ENCODE peak calls at places on chromosomes 12 and 14, in nine cellular contexts. Q, N, P, D, O, Y, J, U and C are unnamed samples.

GRCh38 chr12:100359822-100360221 is 2.9 kb downstream of the SLC17A8 start:
- DNase-seq in Y (no peak), D (no peak), Q (no peak), J (no peak), U (no peak), P (no peak), O (no peak), N (no peak), C (peak)

GRCh38 chr14:52473557-52473956 is 78.7 kb downstream of the TXNDC16 start:
- DNase-seq in U (no peak), J (peak), Y (no peak), N (peak), P (no peak), D (peak), O (no peak), Q (no peak), C (peak)

GRCh38 chr14:63027719-63028118 is 17.5 kb downstream of the KCNH5 start:
- DNase-seq in U (no peak), D (no peak), O (no peak), Y (no peak), P (no peak), N (no peak), Q (no peak), J (no peak), C (no peak)

GRCh38 chr14:34030864-34031263 is 80.0 kb upstream of the EGLN3 start:
- DNase-seq in O (peak), J (no peak), Q (no peak), N (no peak), P (no peak), D (no peak), U (no peak), Y (no peak), C (peak)

GRCh38 chr12:16330554-16330953 is 16.9 kb upstream of the MGST1 start:
- DNase-seq in Q (no peak), Y (no peak), O (no peak), D (no peak), U (no peak), P (no peak), N (no peak), J (no peak), C (no peak)

GRCh38 chr12:65121049-65121955 is at the start of gene WIF1:
- DNase-seq in Q (no peak), P (no peak), U (no peak), Y (peak), D (no peak), O (no peak), J (peak), N (no peak), C (no peak)

GRCh38 chr12:25254271-25254880 is 3.6 kb upstream of the KRAS start:
- DNase-seq in Q (no peak), D (no peak), Y (no peak), J (no peak), N (no peak), O (no peak), U (no peak), P (no peak), C (no peak)

GRCh38 chr12:25801621-25802243 is 156.8 kb upstream of the RASSF8 start:
- DNase-seq in Q (no peak), J (no peak), P (no peak), U (no peak), Y (no peak), N (no peak), D (no peak), O (no peak), C (no peak)

GRCh38 chr12:72815421-72815820 is 543.3 kb downstream of the TRHDE start:
- DNase-seq in N (no peak), P (no peak), J (no peak), U (no peak), O (no peak), Q (no peak), Y (no peak), D (no peak), C (no peak)

GRCh38 chr12:77013091-77013490 is 52.3 kb downstream of the E2F7 start:
- DNase-seq in Q (no peak), Y (no peak), J (no peak), P (no peak), O (no peak), D (no peak), U (no peak), N (no peak), C (peak)

GRCh38 chr12:105275997-105276760 is 40.2 kb upstream of the APPL2 start:
- DNase-seq in D (no peak), Y (no peak), N (peak), O (no peak), J (no peak), P (no peak), Q (no peak), U (no peak), C (no peak)

GRCh38 chr14:95064734-95065133 is 92.6 kb downstream of the DICER1 start:
- DNase-seq in Q (peak), N (no peak), Y (no peak), O (no peak), J (no peak), D (no peak), P (no peak), U (no peak), C (no peak)

GRCh38 chr12:113709456-113709855 is 237.8 kb upstream of the LHX5 start:
- DNase-seq in O (no peak), N (no peak), Y (no peak), U (no peak), Q (no peak), D (no peak), J (no peak), P (no peak), C (no peak)

GRCh38 chr12:82554529-82554928 is 132.2 kb upstream of the TMTC2 start:
- DNase-seq in J (no peak), D (no peak), P (no peak), Y (no peak), O (no peak), U (no peak), Q (no peak), N (no peak), C (no peak)

GRCh38 chr14:68135566-68135965 is 316.0 kb downstream of the RAD51B start:
- DNase-seq in O (no peak), J (no peak), U (no peak), Y (no peak), Q (no peak), N (no peak), P (no peak), D (no peak), C (peak)

GRCh38 chr14:90546767-90547166 is 149.9 kb downstream of the CALM1 start:
- DNase-seq in N (no peak), Q (no peak), U (no peak), J (no peak), O (no peak), Y (no peak), D (no peak), P (no peak), C (no peak)

GRCh38 chr12:18141583-18141982 is 51.6 kb upstream of the RERGL start:
- DNase-seq in U (no peak), D (peak), Q (no peak), O (peak), Y (no peak), J (no peak), N (no peak), P (peak), C (peak)

GRCh38 chr12:108972226-108972757 is 48.6 kb downstream of the SVOP start:
- DNase-seq in N (peak), P (no peak), Y (no peak), U (no peak), D (no peak), O (no peak), J (no peak), Q (no peak), C (no peak)

GRCh38 chr14:55094630-55095157 is 34.4 kb upstream of the LGALS3 start:
- DNase-seq in P (no peak), Q (no peak), D (no peak), Y (no peak), J (no peak), U (no peak), O (no peak), N (no peak), C (no peak)

GRCh38 chr12:107654866-107655265 is 30.7 kb upstream of the PWP1 start:
- DNase-seq in N (no peak), P (no peak), Y (no peak), O (no peak), Q (no peak), J (no peak), U (no peak), D (no peak), C (no peak)